ENCODE peak calls at places on chromosomes 16 and 17, in eight cellular contexts. One of them, this sample, is unnamed.

GRCh38 chr17:4934173-4934979 is 2.3 kb downstream of the GP1BA start:
- DNase-seq in cardiac muscle cell: no peak
- DNase-seq in BE2C: peak; percentile 37
- DNase-seq in CD8-positive, alpha-beta T cell: no peak
- DNase-seq in adrenal gland: peak; percentile 21
- DNase-seq in fibroblast of lung: peak; percentile 58
- DNase-seq in pancreas: no peak
- DNase-seq in mucosa of descending colon: peak; percentile 64
- DNase-seq in this sample: peak; percentile 69

GRCh38 chr16:11180489-11180888 is 75.5 kb downstream of the SOCS1 start:
- DNase-seq in cardiac muscle cell: no peak
- DNase-seq in BE2C: no peak
- DNase-seq in CD8-positive, alpha-beta T cell: no peak
- DNase-seq in adrenal gland: no peak
- DNase-seq in fibroblast of lung: no peak
- DNase-seq in pancreas: no peak
- DNase-seq in mucosa of descending colon: no peak
- DNase-seq in this sample: no peak

GRCh38 chr16:67936124-67936875 is at the start of gene PSMB10:
- DNase-seq in cardiac muscle cell: peak; percentile 55
- DNase-seq in BE2C: peak; percentile 40
- DNase-seq in CD8-positive, alpha-beta T cell: no peak
- DNase-seq in adrenal gland: peak; percentile 58
- DNase-seq in fibroblast of lung: peak; percentile 64
- DNase-seq in pancreas: peak; percentile 69
- DNase-seq in mucosa of descending colon: peak; percentile 82
- DNase-seq in this sample: peak; percentile 47

GRCh38 chr17:64658931-64659330 is 3.2 kb downstream of the SMURF2 start:
- DNase-seq in cardiac muscle cell: no peak
- DNase-seq in BE2C: no peak
- DNase-seq in CD8-positive, alpha-beta T cell: no peak
- DNase-seq in adrenal gland: no peak
- DNase-seq in fibroblast of lung: peak; percentile 96
- DNase-seq in pancreas: no peak
- DNase-seq in mucosa of descending colon: no peak
- DNase-seq in this sample: no peak

GRCh38 chr16:86363057-86363490 is 147.3 kb upstream of the FOXF1 start:
- DNase-seq in cardiac muscle cell: peak; percentile 64
- DNase-seq in BE2C: peak; percentile 28
- DNase-seq in CD8-positive, alpha-beta T cell: no peak
- DNase-seq in adrenal gland: no peak
- DNase-seq in fibroblast of lung: peak; percentile 97
- DNase-seq in pancreas: no peak
- DNase-seq in mucosa of descending colon: no peak
- DNase-seq in this sample: no peak

GRCh38 chr16:4257646-4258556 is 14.9 kb downstream of the TFAP4 start:
- DNase-seq in cardiac muscle cell: no peak
- DNase-seq in BE2C: no peak
- DNase-seq in CD8-positive, alpha-beta T cell: no peak
- DNase-seq in adrenal gland: no peak
- DNase-seq in fibroblast of lung: no peak
- DNase-seq in pancreas: no peak
- DNase-seq in mucosa of descending colon: peak; percentile 53
- DNase-seq in this sample: no peak

GRCh38 chr16:77700846-77701245 is 21.5 kb upstream of the NUDT7 start:
- DNase-seq in cardiac muscle cell: no peak
- DNase-seq in BE2C: no peak
- DNase-seq in CD8-positive, alpha-beta T cell: no peak
- DNase-seq in adrenal gland: no peak
- DNase-seq in fibroblast of lung: no peak
- DNase-seq in pancreas: no peak
- DNase-seq in mucosa of descending colon: no peak
- DNase-seq in this sample: no peak

GRCh38 chr16:24367186-24367585 is 111.1 kb downstream of the CACNG3 start:
- DNase-seq in cardiac muscle cell: no peak
- DNase-seq in BE2C: no peak
- DNase-seq in CD8-positive, alpha-beta T cell: no peak
- DNase-seq in adrenal gland: no peak
- DNase-seq in fibroblast of lung: no peak
- DNase-seq in pancreas: no peak
- DNase-seq in mucosa of descending colon: no peak
- DNase-seq in this sample: no peak

GRCh38 chr17:9056566-9056965 is 35.3 kb downstream of the NTN1 start:
- DNase-seq in cardiac muscle cell: no peak
- DNase-seq in BE2C: no peak
- DNase-seq in CD8-positive, alpha-beta T cell: no peak
- DNase-seq in adrenal gland: no peak
- DNase-seq in fibroblast of lung: no peak
- DNase-seq in pancreas: no peak
- DNase-seq in mucosa of descending colon: no peak
- DNase-seq in this sample: no peak

GRCh38 chr16:28494141-28494851 is at the start of gene APOBR:
- DNase-seq in cardiac muscle cell: no peak
- DNase-seq in BE2C: no peak
- DNase-seq in CD8-positive, alpha-beta T cell: peak; percentile 81
- DNase-seq in adrenal gland: peak; percentile 47
- DNase-seq in fibroblast of lung: no peak
- DNase-seq in pancreas: peak; percentile 51
- DNase-seq in mucosa of descending colon: peak; percentile 87
- DNase-seq in this sample: no peak

GRCh38 chr16:29784901-29785500 is 5.5 kb upstream of the KIF22 start:
- DNase-seq in cardiac muscle cell: peak; percentile 61
- DNase-seq in BE2C: no peak
- DNase-seq in CD8-positive, alpha-beta T cell: peak; percentile 68
- DNase-seq in adrenal gland: peak; percentile 79
- DNase-seq in fibroblast of lung: peak; percentile 58
- DNase-seq in pancreas: peak; percentile 55
- DNase-seq in mucosa of descending colon: peak; percentile 81
- DNase-seq in this sample: peak; percentile 80

GRCh38 chr17:82372063-82372590 is 562 bp downstream of the UTS2R start:
- DNase-seq in cardiac muscle cell: no peak
- DNase-seq in BE2C: no peak
- DNase-seq in CD8-positive, alpha-beta T cell: no peak
- DNase-seq in adrenal gland: no peak
- DNase-seq in fibroblast of lung: no peak
- DNase-seq in pancreas: no peak
- DNase-seq in mucosa of descending colon: peak; percentile 41
- DNase-seq in this sample: peak; percentile 48
- TF ChIP-seq CTCF in cardiac muscle cell: no peak
- TF ChIP-seq CTCF in BE2C: no peak
- TF ChIP-seq CTCF in CD8-positive, alpha-beta T cell: no peak
- TF ChIP-seq CTCF in adrenal gland: no peak
- TF ChIP-seq CTCF in fibroblast of lung: no peak
- TF ChIP-seq CTCF in pancreas: no peak
- TF ChIP-seq CTCF in mucosa of descending colon: no peak
- TF ChIP-seq CTCF in this sample: no peak

DNA sequence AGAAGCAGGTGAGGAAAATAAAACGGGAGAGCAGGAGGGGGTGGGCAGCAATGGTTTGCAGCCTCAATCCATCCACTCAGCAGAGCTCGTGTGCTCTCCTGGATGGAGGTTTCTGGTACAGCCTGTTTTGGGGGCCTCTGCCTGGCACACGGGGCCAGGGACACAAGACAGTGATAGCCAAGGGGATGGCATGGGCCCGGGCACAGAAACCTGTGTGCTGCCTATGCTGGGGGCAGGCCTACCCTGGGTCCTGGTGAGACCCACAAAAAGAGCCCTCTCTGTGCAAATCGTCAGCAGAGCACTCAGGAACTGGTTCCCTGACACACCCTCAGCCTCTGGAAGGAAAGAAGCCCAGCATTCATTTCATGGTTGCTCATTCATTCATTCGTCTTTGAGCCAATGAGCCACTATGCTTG is 121.6 kb downstream of the C16orf78 start:
- DNase-seq in cardiac muscle cell: no peak
- DNase-seq in BE2C: no peak
- DNase-seq in CD8-positive, alpha-beta T cell: no peak
- DNase-seq in adrenal gland: no peak
- DNase-seq in fibroblast of lung: no peak
- DNase-seq in pancreas: no peak
- DNase-seq in mucosa of descending colon: no peak
- DNase-seq in this sample: peak; percentile 29
- H3K4me1 ChIP-seq in cardiac muscle cell: no peaks in the 10 kb centered on the region
- H3K4me1 ChIP-seq in BE2C: peaks cover 3% of the 10 kb centered on the region
- H3K4me1 ChIP-seq in CD8-positive, alpha-beta T cell: no peaks in the 10 kb centered on the region
- H3K4me1 ChIP-seq in adrenal gland: peaks cover 6% of the 10 kb centered on the region
- H3K4me1 ChIP-seq in fibroblast of lung: no peaks in the 10 kb centered on the region
- H3K4me1 ChIP-seq in pancreas: no peaks in the 10 kb centered on the region
- H3K4me1 ChIP-seq in mucosa of descending colon: no peaks in the 10 kb centered on the region
- H3K4me1 ChIP-seq in this sample: no peaks in the 10 kb centered on the region

GRCh38 chr17:51120357-51120738 is 320 bp downstream of the SPAG9 start:
- DNase-seq in cardiac muscle cell: peak; percentile 68
- DNase-seq in BE2C: no peak
- DNase-seq in CD8-positive, alpha-beta T cell: peak; percentile 11
- DNase-seq in adrenal gland: no peak
- DNase-seq in fibroblast of lung: peak; percentile 42
- DNase-seq in pancreas: peak; percentile 64
- DNase-seq in mucosa of descending colon: no peak
- DNase-seq in this sample: no peak
- TF ChIP-seq CTCF in cardiac muscle cell: no peak
- TF ChIP-seq CTCF in BE2C: no peak
- TF ChIP-seq CTCF in CD8-positive, alpha-beta T cell: no peak
- TF ChIP-seq CTCF in adrenal gland: no peak
- TF ChIP-seq CTCF in fibroblast of lung: no peak
- TF ChIP-seq CTCF in pancreas: no peak
- TF ChIP-seq CTCF in mucosa of descending colon: no peak
- TF ChIP-seq CTCF in this sample: no peak

GRCh38 chr16:85304337-85304736 is 192.1 kb upstream of the CIBAR2 start:
- DNase-seq in cardiac muscle cell: no peak
- DNase-seq in BE2C: no peak
- DNase-seq in CD8-positive, alpha-beta T cell: no peak
- DNase-seq in adrenal gland: no peak
- DNase-seq in fibroblast of lung: no peak
- DNase-seq in pancreas: no peak
- DNase-seq in mucosa of descending colon: no peak
- DNase-seq in this sample: no peak
- H3K4me1 ChIP-seq in cardiac muscle cell: peaks cover 56% of the 10 kb centered on the region
- H3K4me1 ChIP-seq in BE2C: peaks cover 17% of the 10 kb centered on the region
- H3K4me1 ChIP-seq in CD8-positive, alpha-beta T cell: peaks cover 62% of the 10 kb centered on the region
- H3K4me1 ChIP-seq in adrenal gland: peaks cover 69% of the 10 kb centered on the region
- H3K4me1 ChIP-seq in fibroblast of lung: no peaks in the 10 kb centered on the region
- H3K4me1 ChIP-seq in pancreas: peaks cover 17% of the 10 kb centered on the region
- H3K4me1 ChIP-seq in mucosa of descending colon: peaks cover 16% of the 10 kb centered on the region
- H3K4me1 ChIP-seq in this sample: peaks cover 76% of the 10 kb centered on the region

DNA sequence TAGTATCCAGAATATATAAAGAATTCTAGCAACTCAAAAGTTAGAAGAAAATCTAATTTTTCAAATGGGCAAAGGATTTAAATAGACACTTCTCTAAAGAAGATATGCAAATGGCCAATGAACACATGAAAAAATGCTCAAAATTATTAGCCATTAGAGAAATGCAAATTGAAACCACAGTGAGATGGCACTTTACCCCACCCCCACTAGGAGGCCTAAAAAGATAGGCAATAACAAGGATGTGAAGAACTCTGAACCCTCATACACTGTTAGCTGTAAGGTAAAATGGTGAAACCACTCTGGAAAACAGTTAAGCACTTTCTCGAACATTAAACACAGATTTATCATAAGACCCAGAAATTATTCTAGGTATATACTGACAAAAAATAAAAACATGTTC is 71.4 kb upstream of the IRX6 start:
- DNase-seq in cardiac muscle cell: no peak
- DNase-seq in BE2C: no peak
- DNase-seq in CD8-positive, alpha-beta T cell: no peak
- DNase-seq in adrenal gland: no peak
- DNase-seq in fibroblast of lung: no peak
- DNase-seq in pancreas: no peak
- DNase-seq in mucosa of descending colon: no peak
- DNase-seq in this sample: no peak
- TF ChIP-seq CTCF in cardiac muscle cell: no peak
- TF ChIP-seq CTCF in BE2C: no peak
- TF ChIP-seq CTCF in CD8-positive, alpha-beta T cell: no peak
- TF ChIP-seq CTCF in adrenal gland: no peak
- TF ChIP-seq CTCF in fibroblast of lung: no peak
- TF ChIP-seq CTCF in pancreas: no peak
- TF ChIP-seq CTCF in mucosa of descending colon: no peak
- TF ChIP-seq CTCF in this sample: no peak

GRCh38 chr16:19857593-19857992 is 27.1 kb downstream of the GPRC5B start:
- DNase-seq in cardiac muscle cell: no peak
- DNase-seq in BE2C: no peak
- DNase-seq in CD8-positive, alpha-beta T cell: no peak
- DNase-seq in adrenal gland: no peak
- DNase-seq in fibroblast of lung: no peak
- DNase-seq in pancreas: no peak
- DNase-seq in mucosa of descending colon: no peak
- DNase-seq in this sample: no peak
- H3K4me1 ChIP-seq in cardiac muscle cell: no peaks in the 10 kb centered on the region
- H3K4me1 ChIP-seq in BE2C: no peaks in the 10 kb centered on the region
- H3K4me1 ChIP-seq in CD8-positive, alpha-beta T cell: no peaks in the 10 kb centered on the region
- H3K4me1 ChIP-seq in adrenal gland: no peaks in the 10 kb centered on the region
- H3K4me1 ChIP-seq in fibroblast of lung: no peaks in the 10 kb centered on the region
- H3K4me1 ChIP-seq in pancreas: no peaks in the 10 kb centered on the region
- H3K4me1 ChIP-seq in mucosa of descending colon: no peaks in the 10 kb centered on the region
- H3K4me1 ChIP-seq in this sample: peaks cover 19% of the 10 kb centered on the region

DNA sequence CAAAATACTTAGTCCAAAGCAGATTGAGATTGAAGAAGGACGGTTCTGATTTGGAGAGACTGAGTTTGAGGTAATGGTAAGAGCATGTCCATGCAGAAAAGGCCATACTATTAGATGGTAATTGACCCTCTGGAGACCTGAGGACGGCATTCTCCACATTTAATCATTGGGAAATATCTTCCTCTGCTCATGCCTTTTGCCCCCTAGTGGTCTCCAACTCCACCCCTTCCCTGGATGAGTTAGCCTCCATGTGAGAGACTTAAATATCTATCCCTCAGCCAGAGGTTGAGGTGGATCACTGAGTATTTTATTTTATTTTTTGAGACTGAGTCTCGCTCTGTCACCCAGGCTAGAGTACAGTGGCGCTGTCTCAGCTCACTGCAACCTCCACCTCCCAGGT is 10.4 kb upstream of the OR3A1 start:
- DNase-seq in cardiac muscle cell: no peak
- DNase-seq in BE2C: no peak
- DNase-seq in CD8-positive, alpha-beta T cell: no peak
- DNase-seq in adrenal gland: no peak
- DNase-seq in fibroblast of lung: no peak
- DNase-seq in pancreas: no peak
- DNase-seq in mucosa of descending colon: no peak
- DNase-seq in this sample: no peak
- TF ChIP-seq CTCF in cardiac muscle cell: no peak
- TF ChIP-seq CTCF in BE2C: peak; percentile 19
- TF ChIP-seq CTCF in CD8-positive, alpha-beta T cell: no peak
- TF ChIP-seq CTCF in adrenal gland: no peak
- TF ChIP-seq CTCF in fibroblast of lung: no peak
- TF ChIP-seq CTCF in pancreas: no peak
- TF ChIP-seq CTCF in mucosa of descending colon: no peak
- TF ChIP-seq CTCF in this sample: no peak

DNA sequence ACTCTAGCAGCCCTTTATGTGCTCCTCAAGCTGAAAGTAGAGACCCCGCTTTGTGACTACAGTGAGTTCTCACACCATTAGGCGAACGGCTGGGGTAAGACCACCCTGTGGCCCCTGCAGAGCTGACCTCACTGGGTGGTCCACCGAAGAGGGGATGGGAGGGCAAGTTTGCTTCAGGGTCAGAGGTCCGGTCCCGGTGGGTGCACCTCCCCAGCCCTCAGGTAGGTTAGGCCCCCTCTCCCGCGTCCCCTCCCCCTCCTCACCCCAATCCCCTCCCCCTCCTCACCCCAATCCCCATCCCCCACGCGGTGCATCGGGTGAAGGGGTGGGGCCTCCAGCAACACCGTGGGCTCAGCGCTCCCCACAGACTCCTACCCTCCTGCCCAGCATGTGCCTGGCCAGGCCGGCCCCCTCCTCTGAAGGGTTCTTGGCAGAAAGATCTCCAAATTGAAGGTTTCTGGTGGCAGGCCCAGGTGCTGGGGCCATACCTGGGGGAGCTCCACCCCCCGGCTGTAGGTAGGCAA is 13.4 kb downstream of the MCRIP1 start:
- DNase-seq in cardiac muscle cell: no peak
- DNase-seq in BE2C: no peak
- DNase-seq in CD8-positive, alpha-beta T cell: no peak
- DNase-seq in adrenal gland: no peak
- DNase-seq in fibroblast of lung: no peak
- DNase-seq in pancreas: no peak
- DNase-seq in mucosa of descending colon: no peak
- DNase-seq in this sample: no peak
- H3K4me1 ChIP-seq in cardiac muscle cell: peaks cover 13% of the 10 kb centered on the region
- H3K4me1 ChIP-seq in BE2C: peaks cover 16% of the 10 kb centered on the region
- H3K4me1 ChIP-seq in CD8-positive, alpha-beta T cell: no peaks in the 10 kb centered on the region
- H3K4me1 ChIP-seq in adrenal gland: peaks cover 15% of the 10 kb centered on the region
- H3K4me1 ChIP-seq in fibroblast of lung: peaks cover 4% of the 10 kb centered on the region
- H3K4me1 ChIP-seq in pancreas: peaks cover 16% of the 10 kb centered on the region
- H3K4me1 ChIP-seq in mucosa of descending colon: peaks cover 23% of the 10 kb centered on the region
- H3K4me1 ChIP-seq in this sample: peaks cover 20% of the 10 kb centered on the region